ENCODE peak calls at places on chromosomes 1 and 21, in eight cellular contexts. N is stimulated activated CD8-positive, alpha-beta memory T cell treated with anti-CD3 and anti-CD28 coated beads, Interleukin-7, amount 100 ng/mL, for 48 hours; B is bronchial epithelial cell; T is AG04449; A is aorta; Z is NCI-H1436; V is foreskin melanocyte; W is cardiac fibroblast. C is an unnamed sample.

GRCh38 chr1:51649593-51650091 is 32.8 kb downstream of the OSBPL9 start:
- DNase-seq in W (no peak), V (no peak), Z (no peak), N (no peak), A (no peak), T (no peak), B (no peak), C (no peak)

GRCh38 chr1:107251839-107252238 is 111.0 kb downstream of the NTNG1 start:
- DNase-seq in B (no peak), N (no peak), W (no peak), T (no peak), V (no peak), Z (no peak), A (no peak), C (no peak)

GRCh38 chr1:51234721-51235425 is 1.2 kb upstream of the RNF11 start:
- DNase-seq in V (no peak), Z (peak; percentile 90), B (peak; percentile 70), N (no peak), A (peak; percentile 80), T (no peak), W (peak; percentile 64), C (peak; percentile 13)

GRCh38 chr1:5771788-5772187 is 220.4 kb downstream of the NPHP4 start:
- DNase-seq in Z (no peak), T (no peak), W (no peak), A (no peak), B (no peak), N (no peak), V (no peak), C (no peak)

GRCh38 chr1:209692745-209693504 is 11.7 kb upstream of the HSD11B1 start:
- DNase-seq in T (peak; percentile 50), B (peak; percentile 74), A (peak; percentile 82), V (peak; percentile 62), Z (peak; percentile 89), N (peak; percentile 37), W (peak; percentile 91), C (peak; percentile 66)

GRCh38 chr21:37737996-37738395 is 178.3 kb downstream of the KCNJ6 start:
- DNase-seq in B (no peak), T (no peak), V (no peak), W (no peak), Z (no peak), A (no peak), N (no peak), C (no peak)

GRCh38 chr1:226723640-226724532 is 15.2 kb downstream of the ITPKB start:
- DNase-seq in W (peak; percentile 79), V (no peak), B (peak; percentile 32), A (no peak), N (no peak), Z (peak; percentile 91), T (peak; percentile 34), C (no peak)

GRCh38 chr1:227544067-227544655 is 19.2 kb upstream of the ZNF678 start:
- DNase-seq in B (no peak), N (no peak), A (peak; percentile 40), V (no peak), T (no peak), Z (no peak), W (no peak), C (no peak)

GRCh38 chr1:199684686-199685273 is 342.7 kb upstream of the NR5A2 start:
- DNase-seq in B (peak; percentile 72), V (peak; percentile 50), Z (peak; percentile 71), W (peak; percentile 82), N (no peak), T (no peak), A (no peak), C (no peak)

C was measured in T-helper 9 cell.